ENCODE peak calls at places on chromosomes 3 and 15, in four cellular contexts. One of them, this sample, is unnamed.

GRCh38 chr15:76150971-76151598 is 91.3 kb downstream of the TMEM266 start:
- DNase-seq in MCF 10A: peak
- DNase-seq in HFF-Myc: no peak
- DNase-seq in kidney: peak
- DNase-seq in this sample: peak

GRCh38 chr3:5013021-5013906 is 34.0 kb downstream of the BHLHE40 start:
- DNase-seq in MCF 10A: peak
- DNase-seq in HFF-Myc: no peak
- DNase-seq in kidney: no peak
- DNase-seq in this sample: peak

GRCh38 chr3:55077726-55078125 is 149.9 kb upstream of the LRTM1 start:
- DNase-seq in MCF 10A: no peak
- DNase-seq in HFF-Myc: no peak
- DNase-seq in kidney: no peak
- DNase-seq in this sample: no peak

GRCh38 chr15:57747206-57747605 is 40.7 kb downstream of the POLR2M start:
- DNase-seq in MCF 10A: no peak
- DNase-seq in HFF-Myc: no peak
- DNase-seq in kidney: no peak
- DNase-seq in this sample: peak

GRCh38 chr15:29698030-29698701 is 124.1 kb downstream of the TJP1 start:
- DNase-seq in MCF 10A: peak
- DNase-seq in HFF-Myc: peak
- DNase-seq in kidney: no peak
- DNase-seq in this sample: no peak

GRCh38 chr15:29920515-29920914 is 98.2 kb upstream of the TJP1 start:
- DNase-seq in MCF 10A: peak
- DNase-seq in HFF-Myc: no peak
- DNase-seq in kidney: peak
- DNase-seq in this sample: no peak

GRCh38 chr3:148513066-148513671 is 184.5 kb upstream of the AGTR1 start:
- DNase-seq in MCF 10A: no peak
- DNase-seq in HFF-Myc: no peak
- DNase-seq in kidney: no peak
- DNase-seq in this sample: no peak

GRCh38 chr3:114565201-114565600 is 271.4 kb downstream of the TIGIT start:
- DNase-seq in MCF 10A: no peak
- DNase-seq in HFF-Myc: no peak
- DNase-seq in kidney: peak
- DNase-seq in this sample: no peak

DNA sequence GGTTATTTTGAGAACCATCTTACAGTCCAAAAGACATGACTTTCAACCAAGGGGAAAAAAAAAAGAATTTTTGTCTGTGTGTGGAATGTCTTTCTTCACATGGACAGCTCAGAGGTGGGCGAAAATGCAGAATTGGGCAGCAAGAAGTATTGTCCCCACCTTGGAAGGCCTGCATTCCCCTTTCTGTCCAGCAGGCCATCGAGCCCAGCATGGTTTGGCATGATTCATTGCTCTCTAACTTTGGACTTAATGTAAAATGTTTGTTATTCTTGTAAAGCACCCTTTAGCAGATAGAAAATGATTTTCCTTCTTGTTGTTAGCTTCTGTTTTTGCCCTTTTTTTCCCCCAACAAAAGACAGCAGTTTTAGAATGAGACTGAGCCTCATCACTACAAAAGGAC is 12.4 kb downstream of the MYO1E start:
- DNase-seq in MCF 10A: no peak
- DNase-seq in HFF-Myc: no peak
- DNase-seq in kidney: no peak
- DNase-seq in this sample: no peak
- TF ChIP-seq CTCF in MCF 10A: no peak
- TF ChIP-seq CTCF in HFF-Myc: peak
- TF ChIP-seq CTCF in kidney: no peak
- TF ChIP-seq CTCF in this sample: no peak

GRCh38 chr3:74883690-74884089 is 269.2 kb upstream of the CNTN3 start:
- DNase-seq in MCF 10A: peak
- DNase-seq in HFF-Myc: no peak
- DNase-seq in kidney: no peak
- DNase-seq in this sample: no peak
- TF ChIP-seq CTCF in MCF 10A: peak
- TF ChIP-seq CTCF in HFF-Myc: peak
- TF ChIP-seq CTCF in kidney: no peak
- TF ChIP-seq CTCF in this sample: no peak

GRCh38 chr3:10474847-10475246 is 30.5 kb downstream of the ATP2B2 start:
- DNase-seq in MCF 10A: no peak
- DNase-seq in HFF-Myc: no peak
- DNase-seq in kidney: peak
- DNase-seq in this sample: no peak
- TF ChIP-seq CTCF in MCF 10A: no peak
- TF ChIP-seq CTCF in HFF-Myc: no peak
- TF ChIP-seq CTCF in kidney: no peak
- TF ChIP-seq CTCF in this sample: no peak

GRCh38 chr15:64153480-64154367 is 2.2 kb downstream of the SNX22 start:
- DNase-seq in MCF 10A: peak
- DNase-seq in HFF-Myc: peak
- DNase-seq in kidney: peak
- DNase-seq in this sample: peak
- TF ChIP-seq CTCF in MCF 10A: peak
- TF ChIP-seq CTCF in HFF-Myc: peak
- TF ChIP-seq CTCF in kidney: peak
- TF ChIP-seq CTCF in this sample: peak

DNA sequence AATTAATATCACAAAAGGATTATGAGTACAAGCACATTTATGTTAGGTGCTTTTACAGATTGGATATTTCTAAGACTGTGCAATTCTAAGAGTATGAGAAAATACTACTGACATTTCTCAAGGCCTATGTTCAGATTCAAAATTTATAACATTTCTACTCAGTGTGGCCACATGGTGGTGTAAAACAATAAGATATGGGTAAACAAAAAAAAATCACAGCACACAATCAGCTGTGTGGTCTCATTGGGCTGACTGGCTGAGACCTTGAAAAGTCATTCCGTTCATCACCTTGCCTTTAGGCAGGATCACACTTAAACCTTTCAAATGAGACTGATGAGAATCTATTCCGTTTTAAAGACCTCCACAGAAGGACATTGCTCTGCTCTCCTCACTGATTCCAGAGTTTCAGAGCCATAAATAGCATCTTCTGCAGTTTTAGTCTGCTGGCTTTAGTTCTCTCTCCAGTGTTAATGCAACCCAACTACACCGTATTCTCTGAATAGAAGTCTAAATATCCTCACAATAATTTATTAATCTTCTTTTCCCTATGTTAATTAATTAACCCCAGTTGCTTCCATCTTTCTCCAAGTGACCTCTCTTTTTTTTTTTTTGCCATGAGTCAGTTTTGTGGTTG is 158.2 kb downstream of the SPATA16 start:
- DNase-seq in MCF 10A: peak
- DNase-seq in HFF-Myc: no peak
- DNase-seq in kidney: no peak
- DNase-seq in this sample: no peak
- TF ChIP-seq CTCF in MCF 10A: peak
- TF ChIP-seq CTCF in HFF-Myc: no peak
- TF ChIP-seq CTCF in kidney: peak
- TF ChIP-seq CTCF in this sample: no peak

GRCh38 chr3:141231101-141231922 is at the start of gene PXYLP1:
- DNase-seq in MCF 10A: peak
- DNase-seq in HFF-Myc: peak
- DNase-seq in kidney: peak
- DNase-seq in this sample: peak
- TF ChIP-seq CTCF in MCF 10A: peak
- TF ChIP-seq CTCF in HFF-Myc: peak
- TF ChIP-seq CTCF in kidney: peak
- TF ChIP-seq CTCF in this sample: peak

GRCh38 chr3:154904328-154904727 is 175.8 kb upstream of the MME start:
- DNase-seq in MCF 10A: peak
- DNase-seq in HFF-Myc: no peak
- DNase-seq in kidney: no peak
- DNase-seq in this sample: no peak
- TF ChIP-seq CTCF in MCF 10A: peak
- TF ChIP-seq CTCF in HFF-Myc: peak
- TF ChIP-seq CTCF in kidney: peak
- TF ChIP-seq CTCF in this sample: no peak

GRCh38 chr3:62827550-62827949 is 47.7 kb downstream of the CADPS start:
- DNase-seq in MCF 10A: no peak
- DNase-seq in HFF-Myc: no peak
- DNase-seq in kidney: no peak
- DNase-seq in this sample: no peak

GRCh38 chr3:62837145-62837787 is 38.0 kb downstream of the CADPS start:
- DNase-seq in MCF 10A: no peak
- DNase-seq in HFF-Myc: no peak
- DNase-seq in kidney: no peak
- DNase-seq in this sample: no peak

GRCh38 chr3:62835594-62836236 is 39.5 kb downstream of the CADPS start:
- DNase-seq in MCF 10A: no peak
- DNase-seq in HFF-Myc: no peak
- DNase-seq in kidney: no peak
- DNase-seq in this sample: no peak

GRCh38 chr3:62832569-62832968 is 42.6 kb downstream of the CADPS start:
- DNase-seq in MCF 10A: no peak
- DNase-seq in HFF-Myc: no peak
- DNase-seq in kidney: no peak
- DNase-seq in this sample: no peak

DNA sequence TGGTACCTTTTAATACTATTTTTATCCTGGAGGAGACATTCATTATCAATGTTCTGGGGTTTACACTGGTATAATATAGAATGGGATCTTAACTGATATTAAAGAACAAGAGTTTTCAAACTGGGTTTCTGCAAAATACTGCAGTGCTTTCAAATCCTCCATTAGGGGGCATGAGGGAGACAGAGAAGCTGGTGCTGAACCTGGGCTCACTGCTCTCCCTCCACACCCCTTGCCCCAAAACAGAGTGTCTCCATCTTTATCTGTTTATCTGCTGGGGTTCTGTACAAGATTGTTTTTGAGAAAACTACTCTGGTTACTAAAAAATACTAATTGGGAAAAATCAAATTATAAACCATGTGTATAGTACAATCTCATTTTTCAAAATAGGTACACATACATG is 41.7 kb downstream of the CADPS start:
- DNase-seq in MCF 10A: peak
- DNase-seq in HFF-Myc: no peak
- DNase-seq in kidney: no peak
- DNase-seq in this sample: no peak
- TF ChIP-seq CTCF in MCF 10A: peak
- TF ChIP-seq CTCF in HFF-Myc: peak
- TF ChIP-seq CTCF in kidney: peak
- TF ChIP-seq CTCF in this sample: no peak